ENCODE peak calls at places on chromosomes 7 and 10, in four cellular contexts. N is activated CD4-positive, CD25-positive, alpha-beta regulatory T cell treated with anti-CD3 and anti-CD28 coated beads, Interleukin-2, amount 50 U/mL, for 72 hours; P is HCT116; C is NCI-H2029. T is an unnamed sample.

GRCh38 chr10:43863270-43863669 is 214.6 kb upstream of the ZNF32 start:
- DNase-seq in P (no peak), C (no peak), N (no peak), T (no peak)

GRCh38 chr10:95303535-95303934 is 12.7 kb upstream of the PDLIM1 start:
- DNase-seq in N (no peak), P (no peak), C (no peak), T (no peak)

GRCh38 chr7:106181658-106182265 is 69.7 kb upstream of the SYPL1 start:
- DNase-seq in C (no peak), P (no peak), N (no peak), T (no peak)

GRCh38 chr10:112389147-112389822 is 15.4 kb downstream of the ACSL5 start:
- DNase-seq in P (peak), N (no peak), C (no peak), T (peak)

GRCh38 chr10:129605986-129606518 is 139.0 kb downstream of the MGMT start:
- DNase-seq in N (no peak), P (no peak), C (no peak), T (peak)

GRCh38 chr10:13346280-13346819 is 1.7 kb downstream of the SEPHS1 start:
- DNase-seq in N (no peak), C (no peak), P (no peak), T (no peak)

GRCh38 chr10:3393958-3394357 is 221.4 kb upstream of the PITRM1 start:
- DNase-seq in P (no peak), N (no peak), C (no peak), T (no peak)

GRCh38 chr7:158028290-158028941 is 559.2 kb downstream of the PTPRN2 start:
- DNase-seq in P (no peak), N (no peak), C (peak), T (no peak)

GRCh38 chr10:36393800-36394199 is 731.6 kb upstream of the ANKRD30A start:
- DNase-seq in C (no peak), N (no peak), P (no peak), T (no peak)

GRCh38 chr10:123069271-123069670 is 60.5 kb downstream of the ACADSB start:
- DNase-seq in C (no peak), N (no peak), P (no peak), T (no peak)

GRCh38 chr10:119489572-119490326 is 52.8 kb downstream of the RGS10 start:
- DNase-seq in N (peak), C (no peak), P (peak), T (no peak)

GRCh38 chr7:13042605-13043236 is 355.3 kb downstream of the ARL4A start:
- DNase-seq in P (peak), N (no peak), C (no peak), T (no peak)

GRCh38 chr10:111023060-111023459 is 53.8 kb upstream of the ADRA2A start:
- DNase-seq in N (no peak), P (no peak), C (no peak), T (no peak)

GRCh38 chr10:103493362-103493871 is at the start of gene NEURL1:
- DNase-seq in N (no peak), C (peak), P (no peak), T (no peak)

GRCh38 chr7:41709621-41710020 is 6.7 kb upstream of the INHBA start:
- DNase-seq in P (no peak), C (peak), N (no peak), T (no peak)

GRCh38 chr10:30431435-30431911 is 2.5 kb upstream of the MAP3K8 start:
- DNase-seq in C (no peak), N (no peak), P (no peak), T (no peak)

GRCh38 chr10:102565793-102566192 is 62.0 kb downstream of the SUFU start:
- DNase-seq in C (no peak), P (no peak), N (no peak), T (no peak)

GRCh38 chr10:103040424-103040823 is 122.3 kb downstream of the CNNM2 start:
- DNase-seq in P (no peak), N (no peak), C (no peak), T (no peak)

GRCh38 chr10:122279725-122280141 is 8.6 kb downstream of the BTBD16 start:
- DNase-seq in P (peak), C (no peak), N (no peak), T (no peak)

GRCh38 chr10:20948723-20949327 is 51.7 kb upstream of the NEBL start:
- DNase-seq in P (no peak), N (no peak), C (no peak), T (no peak)

GRCh38 chr7:23628370-23628769 is 31.2 kb downstream of the CCDC126 start:
- DNase-seq in N (no peak), P (no peak), C (no peak), T (no peak)